ENCODE peak calls at places on chromosomes 4 and X, in four cellular contexts. Y is MCF 10A, F is endothelial cell, W is AG04450. R is an unnamed sample.

GRCh38 chr4:101393256-101393655 is 45.9 kb upstream of the PPP3CA start:
- DNase-seq in Y (peak; percentile 85), W (no peak), F (no peak), R (no peak)

GRCh38 chrX:130144509-130144908 is 21.1 kb downstream of the AIFM1 start:
- DNase-seq in W (no peak), F (no peak), Y (peak; percentile 84), R (no peak)

GRCh38 chrX:102599084-102599949 is at the start of gene ARMCX5:
- DNase-seq in Y (peak; percentile 85), W (peak; percentile 43), F (peak; percentile 56), R (peak; percentile 46)

GRCh38 chr4:148515248-148515647 is 73.0 kb upstream of the NR3C2 start:
- DNase-seq in Y (peak; percentile 47), W (no peak), F (no peak), R (no peak)

GRCh38 chrX:78800114-78800513 is 52.6 kb downstream of the LPAR4 start:
- DNase-seq in Y (no peak), F (no peak), W (no peak), R (no peak)

GRCh38 chr4:72109959-72110497 is 78.2 kb downstream of the NPFFR2 start:
- DNase-seq in F (no peak), W (no peak), Y (no peak), R (no peak)

GRCh38 chrX:63330681-63331080 is 20.5 kb downstream of the SPIN4 start:
- DNase-seq in Y (peak; percentile 71), W (no peak), F (no peak), R (no peak)

GRCh38 chr4:182346250-182346649 is 103.0 kb downstream of the TENM3 start:
- DNase-seq in F (no peak), W (no peak), Y (no peak), R (no peak)

GRCh38 chr4:120517966-120518365 is 404.6 kb downstream of the PRDM5 start:
- DNase-seq in F (no peak), W (peak; percentile 48), Y (peak; percentile 87), R (no peak)

GRCh38 chr4:87565746-87566145 is 36.6 kb upstream of the SPARCL1 start:
- DNase-seq in W (no peak), F (no peak), Y (no peak), R (no peak)

GRCh38 chr4:139266583-139267257 is 13.3 kb downstream of the MGARP start:
- DNase-seq in F (no peak), W (no peak), Y (peak; percentile 53), R (peak; percentile 89)

GRCh38 chr4:121155893-121156292 is 8.2 kb downstream of the TNIP3 start:
- DNase-seq in W (peak; percentile 54), Y (peak; percentile 87), F (no peak), R (no peak)

GRCh38 chr4:15717647-15718416 is 15.0 kb downstream of the BST1 start:
- DNase-seq in Y (no peak), W (no peak), F (no peak), R (no peak)

GRCh38 chr4:54683616-54684346 is 26.0 kb downstream of the KIT start:
- DNase-seq in F (peak; percentile 26), W (no peak), Y (peak; percentile 72), R (no peak)

GRCh38 chr4:100986360-100986868 is 360.9 kb downstream of the PPP3CA start:
- DNase-seq in F (no peak), Y (no peak), W (no peak), R (no peak)

GRCh38 chr4:8328866-8329559 is 59.5 kb downstream of the HTRA3 start:
- DNase-seq in W (no peak), F (no peak), Y (no peak), R (no peak)

GRCh38 chr4:23614284-23614892 is 275.5 kb downstream of the PPARGC1A start:
- DNase-seq in F (no peak), Y (peak; percentile 45), W (no peak), R (peak; percentile 12)

GRCh38 chr4:25769251-25769650 is 93.5 kb downstream of the SEL1L3 start:
- DNase-seq in W (peak; percentile 36), F (no peak), Y (no peak), R (no peak)

DNA sequence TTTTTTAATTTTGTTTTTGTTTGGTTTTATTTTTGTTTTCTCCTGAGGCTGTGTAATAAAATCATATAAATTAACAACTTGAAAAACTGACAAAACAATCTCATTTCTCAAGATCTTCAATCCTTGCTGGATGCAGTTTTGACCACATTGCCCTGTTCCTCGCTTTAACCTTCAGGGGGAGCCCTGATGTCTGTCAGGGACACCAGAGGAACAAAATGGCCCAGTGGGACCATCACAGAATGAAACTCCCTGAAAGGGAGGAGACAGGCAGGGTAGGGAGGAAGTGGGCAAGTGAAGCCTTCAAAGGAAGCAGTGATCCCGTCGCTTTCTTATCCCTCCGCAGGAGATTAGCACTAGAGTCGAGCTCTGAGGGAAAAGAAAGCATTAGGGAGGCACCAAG is 274.9 kb upstream of the LDB2 start:
- DNase-seq in Y (no peak), W (no peak), F (peak; percentile 16), R (no peak)
- TF ChIP-seq CTCF in Y (no peak), W (peak; percentile 35), F (no peak), R (no peak)

GRCh38 chrX:28589048-28589447 is 1.8 kb downstream of the IL1RAPL1 start:
- DNase-seq in W (no peak), Y (no peak), F (no peak), R (no peak)

GRCh38 chrX:28585767-28586166 is 1.5 kb upstream of the IL1RAPL1 start:
- DNase-seq in F (no peak), W (no peak), Y (no peak), R (no peak)

GRCh38 chrX:28586291-28586690 is 955 bp upstream of the IL1RAPL1 start:
- DNase-seq in F (peak; percentile 11), W (peak; percentile 13), Y (no peak), R (no peak)

GRCh38 chrX:28584025-28584424 is 3.2 kb upstream of the IL1RAPL1 start:
- DNase-seq in W (no peak), F (no peak), Y (no peak), R (no peak)

GRCh38 chrX:28586891-28587635 is at the start of gene IL1RAPL1:
- DNase-seq in F (no peak), W (peak; percentile 41), Y (peak; percentile 51), R (peak; percentile 1)
- TF ChIP-seq CTCF in F (no peak), W (peak; percentile 30), Y (peak; percentile 14), R (no peak)

GRCh38 chr4:10295326-10295725 is 161.9 kb downstream of the ZNF518B start:
- DNase-seq in Y (no peak), W (no peak), F (no peak), R (no peak)

GRCh38 chr4:10302096-10302495 is 155.1 kb downstream of the ZNF518B start:
- DNase-seq in W (no peak), Y (peak; percentile 3), F (no peak), R (no peak)

GRCh38 chr4:10299601-10300000 is 157.6 kb downstream of the ZNF518B start:
- DNase-seq in W (no peak), F (no peak), Y (no peak), R (no peak)

GRCh38 chr4:10298681-10299080 is 158.5 kb downstream of the ZNF518B start:
- DNase-seq in Y (no peak), W (no peak), F (no peak), R (no peak)

DNA sequence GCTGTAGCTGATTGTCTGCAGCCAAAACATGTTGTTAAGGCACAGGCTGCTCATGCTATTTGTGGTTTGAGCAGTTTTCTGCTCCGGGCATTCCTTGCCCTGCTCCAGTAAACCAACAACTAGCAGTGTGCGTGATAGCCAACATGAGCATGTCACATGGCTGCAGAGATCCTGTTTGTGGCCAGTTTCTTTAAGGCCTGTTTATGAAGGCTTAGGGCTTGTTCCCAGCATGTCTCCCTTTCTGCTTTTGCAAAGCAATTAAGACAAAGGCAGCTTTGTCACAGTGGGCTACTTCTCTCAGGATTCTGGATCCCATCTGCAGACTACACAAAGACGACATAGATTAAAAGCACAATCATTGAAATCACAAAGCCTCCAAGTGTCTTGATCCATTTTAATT is 160.5 kb downstream of the ZNF518B start:
- DNase-seq in Y (no peak), F (no peak), W (no peak), R (no peak)
- TF ChIP-seq CTCF in Y (no peak), F (no peak), W (no peak), R (no peak)

GRCh38 chrX:120380699-120381098 is 18.8 kb downstream of the ATP1B4 start:
- DNase-seq in F (peak; percentile 4), Y (peak; percentile 68), W (no peak), R (peak; percentile 5)
- TF ChIP-seq CTCF in F (no peak), Y (peak; percentile 42), W (peak; percentile 30), R (no peak)

DNA sequence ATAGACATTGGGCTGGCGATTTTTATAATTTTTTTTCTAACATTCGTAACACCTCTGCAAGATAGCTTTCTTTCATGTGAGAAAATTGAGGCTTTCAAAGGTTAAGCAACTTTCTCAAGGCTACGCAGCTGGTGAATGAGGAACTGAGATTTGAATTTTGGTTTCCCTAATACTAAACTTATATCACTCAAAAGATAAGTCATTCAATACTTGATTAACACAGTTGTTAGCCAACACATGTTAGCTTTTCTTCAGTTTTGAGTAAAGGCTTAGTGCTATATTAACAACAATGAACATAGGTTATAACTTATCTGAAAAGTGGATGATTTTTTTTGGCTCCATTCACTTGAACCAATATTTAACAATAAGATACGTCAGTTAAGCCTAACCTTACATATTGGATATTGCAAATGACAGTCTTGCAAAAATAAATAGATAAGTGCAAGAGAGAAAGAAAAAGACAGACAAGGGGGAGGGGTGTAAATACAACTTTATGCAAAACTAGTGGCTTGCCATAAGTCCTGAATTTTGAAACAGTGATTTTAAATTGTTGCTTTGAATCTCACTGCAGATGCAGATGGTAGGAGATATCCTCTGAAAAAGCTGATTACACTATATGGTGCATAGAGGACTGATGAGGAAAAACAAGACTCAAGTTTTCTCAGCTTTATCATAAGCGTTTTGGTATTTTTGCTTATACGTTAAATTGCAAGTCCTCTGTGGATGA is 11.1 kb upstream of the GPM6A start:
- DNase-seq in W (no peak), F (no peak), Y (no peak), R (peak; percentile 27)
- TF ChIP-seq CTCF in W (no peak), F (no peak), Y (no peak), R (no peak)

GRCh38 chrX:114580336-114580735 is 3.5 kb upstream of the HTR2C start:
- DNase-seq in W (no peak), F (no peak), Y (peak; percentile 1), R (no peak)
- TF ChIP-seq CTCF in W (no peak), F (no peak), Y (peak; percentile 17), R (no peak)

GRCh38 chr4:11250510-11250909 is 178.2 kb downstream of the HS3ST1 start:
- DNase-seq in W (no peak), F (no peak), Y (no peak), R (no peak)

GRCh38 chr4:11252149-11252548 is 176.5 kb downstream of the HS3ST1 start:
- DNase-seq in W (no peak), F (no peak), Y (no peak), R (no peak)
- TF ChIP-seq CTCF in W (no peak), F (no peak), Y (no peak), R (no peak)